ENCODE peak calls at places on chromosomes 3 and 15, in six cellular contexts. Q is WERI-Rb-1, C is cardiac muscle cell, B is breast epithelium, J is PC-9, U is spleen. Z is an unnamed sample.
A peak's percentile ranks its signal among the peaks of the same experiment; 100 is the strongest.

GRCh38 chr3:189355481-189356201 is 183.9 kb downstream of the TPRG1 start:
- DNase-seq in B (no peak), Q (no peak), J (no peak), C (peak; percentile 91), U (no peak), Z (peak; percentile 95)

GRCh38 chr3:141797167-141797773 is 34.1 kb downstream of the GRK7 start:
- DNase-seq in U (peak; percentile 89), Q (peak; percentile 42), B (no peak), J (no peak), C (peak; percentile 82), Z (no peak)

GRCh38 chr3:52046186-52046913 is 10.0 kb downstream of the DUSP7 start:
- DNase-seq in J (peak; percentile 93), U (no peak), B (no peak), Q (no peak), C (peak; percentile 90), Z (peak; percentile 99)

GRCh38 chr3:171055336-171056178 is 29.0 kb upstream of the SLC2A2 start:
- DNase-seq in U (no peak), C (peak; percentile 58), J (peak; percentile 96), Q (no peak), B (no peak), Z (peak; percentile 76)

GRCh38 chr15:86915811-86916331 is 836.2 kb downstream of the AGBL1 start:
- DNase-seq in U (no peak), Q (peak; percentile 30), C (peak; percentile 69), B (no peak), J (no peak), Z (peak; percentile 40)

GRCh38 chr3:17190353-17191078 is 305.8 kb downstream of the PLCL2 start:
- DNase-seq in B (no peak), J (no peak), U (no peak), C (no peak), Q (no peak), Z (no peak)

GRCh38 chr3:141448606-141449216 is 38.1 kb upstream of the RASA2 start:
- DNase-seq in B (no peak), U (no peak), J (no peak), Q (no peak), C (no peak), Z (no peak)

GRCh38 chr15:56965614-56966013 is 47.2 kb downstream of the TCF12 start:
- DNase-seq in Q (no peak), C (no peak), U (no peak), J (no peak), B (no peak), Z (no peak)

GRCh38 chr3:63386568-63386967 is 108.5 kb downstream of the SYNPR start:
- DNase-seq in C (no peak), U (no peak), J (no peak), Q (peak; percentile 33), B (no peak), Z (no peak)

GRCh38 chr3:39383913-39384664 is 919 bp downstream of the SLC25A38 start:
- DNase-seq in C (peak; percentile 96), Q (peak; percentile 98), U (peak; percentile 98), B (peak; percentile 97), J (peak; percentile 81), Z (peak; percentile 80)

GRCh38 chr3:32614956-32615355 is 44.3 kb upstream of the DYNC1LI1 start:
- DNase-seq in Q (no peak), J (no peak), C (peak; percentile 60), B (no peak), U (no peak), Z (peak; percentile 77)

GRCh38 chr3:62712776-62713175 is 162.4 kb downstream of the CADPS start:
- DNase-seq in C (no peak), Q (no peak), U (no peak), J (no peak), B (no peak), Z (no peak)

GRCh38 chr15:32682569-32682968 is 35.2 kb upstream of the GREM1 start:
- DNase-seq in U (no peak), J (no peak), B (no peak), C (peak; percentile 95), Q (no peak), Z (peak; percentile 96)

GRCh38 chr15:68528891-68529290 is 49.9 kb upstream of the CORO2B start:
- DNase-seq in C (peak; percentile 89), J (no peak), B (no peak), U (no peak), Q (no peak), Z (peak; percentile 22)

GRCh38 chr3:106247902-106248684 is 379.3 kb upstream of the CBLB start:
- DNase-seq in B (no peak), J (no peak), C (no peak), U (no peak), Q (no peak), Z (no peak)

GRCh38 chr3:52246264-52246620 is 683 bp downstream of the PPM1M start:
- DNase-seq in Q (no peak), U (no peak), B (no peak), C (no peak), J (no peak), Z (no peak)

GRCh38 chr3:149266733-149267132 is 45.1 kb upstream of the CP start:
- DNase-seq in J (no peak), B (no peak), C (no peak), U (no peak), Q (no peak), Z (no peak)

GRCh38 chr3:72490688-72491430 is 357.4 kb downstream of the SHQ1 start:
- DNase-seq in C (no peak), Q (peak; percentile 88), U (no peak), B (no peak), J (no peak), Z (no peak)

GRCh38 chr3:69791919-69792399 is 52.7 kb downstream of the MITF start:
- DNase-seq in U (no peak), C (peak; percentile 73), J (no peak), B (no peak), Q (no peak), Z (peak; percentile 38)

GRCh38 chr15:78422571-78423340 is 15.3 kb upstream of the IREB2 start:
- DNase-seq in Q (peak; percentile 59), U (peak; percentile 89), J (peak; percentile 41), B (peak; percentile 63), C (peak; percentile 73), Z (peak; percentile 59)

GRCh38 chr3:99548674-99549073 is 89.7 kb upstream of the COL8A1 start:
- DNase-seq in Q (no peak), U (no peak), B (no peak), J (no peak), C (no peak), Z (peak; percentile 71)

GRCh38 chr3:195183071-195183776 is 87.7 kb downstream of the XXYLT1 start:
- DNase-seq in Q (no peak), U (no peak), C (no peak), B (no peak), J (no peak), Z (no peak)

GRCh38 chr3:94106268-94106667 is 43.4 kb downstream of the NSUN3 start:
- DNase-seq in B (no peak), C (no peak), J (no peak), Q (no peak), U (no peak), Z (peak; percentile 50)

GRCh38 chr3:19543212-19543841 is 390.7 kb downstream of the EFHB start:
- DNase-seq in C (peak; percentile 0), B (no peak), Q (peak; percentile 50), U (no peak), J (no peak), Z (peak; percentile 32)

GRCh38 chr3:51722362-51722761 is 15.5 kb downstream of the GRM2 start:
- DNase-seq in Q (no peak), J (no peak), C (no peak), B (no peak), U (no peak), Z (no peak)

GRCh38 chr3:56133423-56133822 is 334.8 kb downstream of the ERC2 start:
- DNase-seq in C (peak; percentile 61), J (no peak), Q (no peak), B (no peak), U (no peak), Z (peak; percentile 65)

GRCh38 chr3:10496121-10496863 is 9.1 kb downstream of the ATP2B2 start:
- DNase-seq in Q (no peak), U (no peak), B (no peak), J (no peak), C (no peak), Z (no peak)

GRCh38 chr3:122021811-122022401 is at the start of gene ILDR1:
- DNase-seq in C (no peak), J (peak; percentile 40), U (peak; percentile 88), B (peak; percentile 56), Q (no peak), Z (no peak)
- TF ChIP-seq CTCF in C (no peak), J (no peak), U (no peak), B (no peak), Q (no peak), Z (peak; percentile 12)

GRCh38 chr3:42052867-42053351 is 38.2 kb upstream of the TRAK1 start:
- DNase-seq in Q (no peak), C (peak; percentile 50), U (no peak), B (no peak), J (no peak), Z (no peak)
- H3K4me3 ChIP-seq in Q (no peak overlapping the region), C (no peak overlapping the region), U (no peak overlapping the region), B (no peak overlapping the region), J (no peak overlapping the region), Z (no peak overlapping the region)

GRCh38 chr3:127413318-127413673 is 125.5 kb upstream of the PRR20G start:
- DNase-seq in B (no peak), Q (no peak), C (no peak), J (no peak), U (no peak), Z (no peak)
- H3K27me3 ChIP-seq in B (no peaks in the 10 kb centered on the region), Q (no peaks in the 10 kb centered on the region), C (no peaks in the 10 kb centered on the region), J (peaks cover 84% of the 10 kb centered on the region), U (peaks cover 27% of the 10 kb centered on the region), Z (peaks cover 11% of the 10 kb centered on the region)

GRCh38 chr15:52527898-52528464 is 699 bp downstream of the MYO5A start:
- DNase-seq in C (peak; percentile 25), Q (peak; percentile 19), U (peak; percentile 84), B (peak; percentile 51), J (no peak), Z (no peak)

GRCh38 chr15:52527196-52527897 is 1.3 kb downstream of the MYO5A start:
- DNase-seq in J (no peak), C (no peak), U (no peak), B (no peak), Q (no peak), Z (no peak)

GRCh38 chr15:52529289-52529929 is 729 bp upstream of the MYO5A start:
- DNase-seq in J (no peak), B (no peak), U (peak; percentile 77), Q (no peak), C (no peak), Z (no peak)

GRCh38 chr15:52529940-52530339 is 1.3 kb upstream of the MYO5A start:
- DNase-seq in Q (no peak), C (no peak), U (no peak), B (no peak), J (no peak), Z (no peak)

DNA sequence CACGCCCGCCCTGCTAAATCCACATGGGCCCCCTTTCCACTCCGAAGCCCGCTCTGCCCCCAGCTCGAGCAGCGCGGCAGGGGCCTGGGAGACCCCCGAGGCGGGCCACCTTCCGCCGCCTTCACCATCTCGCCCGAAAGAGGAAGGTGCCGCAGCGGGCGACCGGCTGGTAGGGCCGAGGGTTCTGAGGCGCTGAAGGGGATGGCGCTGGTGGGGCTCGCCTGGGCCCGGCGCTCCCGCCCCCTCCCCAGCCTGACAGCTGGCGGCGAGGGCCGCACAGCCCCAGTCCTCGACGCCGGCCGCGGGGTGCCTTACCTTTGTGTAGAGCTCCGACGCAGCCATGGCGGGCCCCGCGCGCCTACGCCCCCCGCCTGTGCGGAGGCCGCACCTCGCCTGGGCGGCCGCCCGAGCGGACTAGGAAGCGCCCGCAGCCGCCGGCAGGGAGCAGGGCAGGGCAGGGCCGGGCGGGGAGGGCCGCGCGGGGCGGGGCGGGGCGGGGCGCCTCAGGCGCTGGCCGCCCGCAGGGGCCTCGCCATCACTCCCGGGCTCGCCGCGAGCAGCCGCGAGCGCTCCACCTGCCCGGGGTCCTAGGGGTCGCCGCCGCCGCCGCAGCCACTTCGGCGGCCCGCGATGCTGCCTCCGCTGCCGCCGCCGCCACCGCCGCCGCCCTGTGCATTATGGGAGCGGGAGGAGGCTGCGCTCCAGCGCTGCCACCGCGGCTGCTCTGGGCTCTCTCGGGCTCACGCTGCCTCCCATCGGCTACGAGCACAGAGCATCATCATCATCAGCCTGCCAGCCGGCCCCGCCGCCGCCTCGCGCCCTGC is at the start of gene MYO5A:
- DNase-seq in B (peak; percentile 54), C (peak; percentile 67), U (peak; percentile 96), J (no peak), Q (peak; percentile 62), Z (peak; percentile 62)
- TF ChIP-seq CTCF in B (no peak), C (peak; percentile 3), U (peak; percentile 30), J (no peak), Q (peak; percentile 17), Z (peak; percentile 15)